ENCODE peak calls at places on chromosome 21, in four cellular contexts. K, S, R and X are unnamed samples.

GRCh38 chr21:20997633-20998455 is at the start of gene NCAM2:
- DNase-seq in K (peak; percentile 87), S (peak; percentile 95), R (peak; percentile 9), X (peak; percentile 53)

GRCh38 chr21:45632165-45632896 is 11.2 kb upstream of the PCBP3 start:
- DNase-seq in K (no peak), S (no peak), R (no peak), X (no peak)

GRCh38 chr21:43854773-43855633 is 10.0 kb upstream of the AGPAT3 start:
- DNase-seq in K (peak; percentile 49), S (no peak), R (no peak), X (no peak)

GRCh38 chr21:37927711-37928110 is 11.5 kb upstream of the KCNJ6 start:
- DNase-seq in K (no peak), S (no peak), R (peak; percentile 52), X (no peak)

GRCh38 chr21:30349572-30349971 is 1.2 kb upstream of the KRTAP23-1 start:
- DNase-seq in K (no peak), S (no peak), R (peak; percentile 20), X (peak; percentile 55)

GRCh38 chr21:45996311-45997204 is 15.0 kb downstream of the COL6A1 start:
- DNase-seq in K (no peak), S (no peak), R (no peak), X (no peak)

GRCh38 chr21:19228241-19228640 is 824.7 kb upstream of the TMPRSS15 start:
- DNase-seq in K (no peak), S (no peak), R (no peak), X (no peak)

GRCh38 chr21:17455451-17455850 is 57.4 kb upstream of the CXADR start:
- DNase-seq in K (no peak), S (no peak), R (no peak), X (no peak)

GRCh38 chr21:32806810-32807386 is 35.3 kb upstream of the PAXBP1 start:
- DNase-seq in K (no peak), S (no peak), R (peak; percentile 29), X (no peak)

GRCh38 chr21:10425856-10426255 is 95.5 kb upstream of the TPTE start:
- DNase-seq in K (no peak), S (no peak), R (no peak), X (no peak)

GRCh38 chr21:33325222-33326067 is 675 bp downstream of the IFNAR1 start:
- DNase-seq in K (peak; percentile 90), S (no peak), R (peak; percentile 75), X (peak; percentile 73)

GRCh38 chr21:37870229-37870628 is 46.0 kb downstream of the KCNJ6 start:
- DNase-seq in K (no peak), S (no peak), R (no peak), X (no peak)

GRCh38 chr21:17829472-17829871 is 10.3 kb upstream of the C21orf91 start:
- DNase-seq in K (no peak), S (no peak), R (peak; percentile 17), X (no peak)

GRCh38 chr21:45302082-45303061 is 14.7 kb upstream of the POFUT2 start:
- DNase-seq in K (peak; percentile 46), S (no peak), R (no peak), X (no peak)

DNA sequence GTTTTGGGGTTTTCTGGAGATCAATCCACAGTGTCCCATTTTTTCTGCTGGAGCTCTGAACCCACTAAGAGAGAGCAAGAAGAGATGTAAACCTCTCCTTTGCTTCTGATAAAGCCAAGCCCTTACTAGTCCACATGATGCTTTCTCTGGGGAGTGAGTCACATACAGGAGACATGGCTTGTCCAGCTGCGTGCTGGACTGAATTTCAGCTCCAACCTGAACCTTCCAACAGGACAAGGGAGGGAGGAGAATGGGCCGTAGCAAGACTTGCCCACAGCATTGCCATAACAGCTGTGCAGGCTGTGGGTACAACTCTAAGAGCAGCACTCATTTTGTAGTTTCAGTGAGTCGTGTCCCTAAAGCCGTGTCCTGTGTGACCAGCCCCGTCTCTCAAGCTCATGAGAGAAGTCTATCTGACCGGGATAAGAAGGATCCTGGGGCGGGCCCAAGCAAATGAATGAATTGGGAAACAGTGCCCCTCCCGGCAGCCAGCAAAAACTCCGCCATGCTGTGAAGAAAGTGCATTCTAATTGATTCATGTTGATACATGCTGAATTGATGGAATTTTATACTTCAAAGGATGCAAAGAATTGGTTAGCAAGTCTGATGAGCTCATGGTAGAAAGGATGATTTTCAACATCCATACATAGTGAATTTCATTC is 195.2 kb downstream of the GABPA start:
- DNase-seq in K (no peak), S (peak; percentile 18), R (peak; percentile 64), X (no peak)
- H2AFZ ChIP-seq in K (no peak overlapping the region), S (no peak overlapping the region), R (peak overlapping the region; percentile 55), X (no peak overlapping the region)

GRCh38 chr21:42421018-42421793 is 17.5 kb downstream of the UBASH3A start:
- DNase-seq in K (no peak), S (no peak), R (no peak), X (no peak)
- H3K27ac ChIP-seq in K (no peak overlapping the region), S (no peak overlapping the region), R (no peak overlapping the region), X (no peak overlapping the region)

GRCh38 chr21:36640260-36641244 is 58.4 kb upstream of the SIM2 start:
- DNase-seq in K (no peak), S (peak; percentile 53), R (no peak), X (peak; percentile 58)
- TF ChIP-seq EZH2 in K (no peak), S (no peak), R (no peak), X (no peak)

DNA sequence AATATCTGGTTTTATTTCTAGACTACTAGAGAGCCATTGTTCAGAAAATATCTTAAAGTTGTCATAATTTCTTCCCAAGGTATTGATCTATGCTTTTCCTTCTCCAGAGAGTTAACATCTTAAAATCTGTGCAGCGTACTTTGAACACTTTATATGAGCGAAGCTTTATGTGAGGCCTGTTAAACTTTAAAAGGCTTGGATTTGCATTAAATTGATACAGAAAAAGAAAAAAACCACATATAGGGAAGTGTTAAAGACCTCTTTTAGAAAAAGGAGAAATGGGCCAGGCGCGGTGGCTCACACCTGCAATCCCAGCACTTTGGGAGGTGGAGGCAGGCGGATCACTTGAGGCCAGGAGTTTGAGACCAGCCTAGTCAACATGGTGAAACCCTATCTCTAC is 59.2 kb upstream of the MORC3 start:
- DNase-seq in K (no peak), S (no peak), R (no peak), X (no peak)
- H2AFZ ChIP-seq in K (peak overlapping the region; percentile 90), S (no peak overlapping the region), R (no peak overlapping the region), X (peak overlapping the region; percentile 90)

DNA sequence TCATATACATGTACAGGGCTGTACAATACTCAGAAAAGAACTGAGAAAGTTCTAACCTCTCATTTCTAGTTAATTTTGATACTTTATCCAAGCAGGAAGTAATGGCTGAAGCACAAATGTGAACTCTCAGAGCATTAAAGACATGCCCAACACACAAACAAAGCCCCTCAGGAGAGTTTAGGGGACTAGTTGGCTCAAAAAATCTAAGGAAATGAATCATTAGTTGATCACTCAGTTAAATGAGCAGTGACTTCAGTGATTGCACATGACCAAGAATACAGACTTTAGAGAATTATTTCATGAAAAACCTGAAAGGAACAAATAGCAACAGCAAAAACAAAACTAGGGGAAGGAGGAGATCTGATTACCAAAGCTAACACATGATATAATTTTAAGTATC is 680.9 kb downstream of the LTN1 start:
- DNase-seq in K (no peak), S (no peak), R (no peak), X (peak; percentile 7)
- H3K27ac ChIP-seq in K (no peak overlapping the region), S (no peak overlapping the region), R (no peak overlapping the region), X (no peak overlapping the region)

GRCh38 chr21:36709030-36709867 is 10.3 kb downstream of the SIM2 start:
- DNase-seq in K (no peak), S (peak; percentile 49), R (no peak), X (no peak)
- TF ChIP-seq EZH2 in K (no peak), S (peak; percentile 72), R (peak; percentile 87), X (no peak)

GRCh38 chr21:42219606-42220137 is 732 bp downstream of the ABCG1 start:
- DNase-seq in K (peak; percentile 5), S (peak; percentile 57), R (no peak), X (no peak)
- H2AFZ ChIP-seq in K (peak overlapping the region; percentile 39), S (peak overlapping the region; percentile 93), R (peak overlapping the region; percentile 92), X (peak overlapping the region; percentile 75)

DNA sequence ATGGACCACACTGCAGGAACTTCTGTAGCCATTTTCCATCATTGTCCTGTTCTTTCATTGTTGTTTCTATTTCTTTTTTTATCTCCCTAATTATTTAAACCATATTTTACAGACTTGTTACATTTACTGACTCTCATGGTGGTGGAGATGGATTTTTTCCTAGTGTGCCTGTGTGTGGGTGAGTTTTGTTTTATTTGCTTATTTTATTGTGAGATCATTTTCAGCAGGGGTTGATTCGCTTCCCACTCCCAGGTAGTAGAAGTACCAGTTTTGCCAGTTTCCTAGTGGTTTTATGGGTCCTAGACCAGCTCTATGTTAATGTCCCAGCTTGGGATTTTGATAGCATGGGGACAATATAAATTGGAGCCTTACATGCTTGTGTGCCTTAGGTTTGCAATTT is 80.0 kb upstream of the BACH1 start:
- DNase-seq in K (no peak), S (no peak), R (no peak), X (peak; percentile 95)
- H3K27ac ChIP-seq in K (no peak overlapping the region), S (no peak overlapping the region), R (peak overlapping the region; percentile 32), X (peak overlapping the region; percentile 91)

GRCh38 chr21:26965567-26966359 is 1.1 kb downstream of the ADAMTS5 start:
- DNase-seq in K (no peak), S (peak; percentile 87), R (peak; percentile 9), X (no peak)
- TF ChIP-seq EZH2 in K (no peak), S (peak; percentile 72), R (peak; percentile 31), X (no peak)

GRCh38 chr21:41283211-41283818 is 33.3 kb upstream of the FAM3B start:
- DNase-seq in K (peak; percentile 84), S (peak; percentile 81), R (peak; percentile 69), X (peak; percentile 90)
- H2AFZ ChIP-seq in K (no peak overlapping the region), S (peak overlapping the region; percentile 45), R (no peak overlapping the region), X (no peak overlapping the region)